ENCODE peak calls at places on chromosomes 3 and 15, in seven cellular contexts. One of them, this sample, is unnamed.

GRCh38 chr3:36227982-36228381 is 152.3 kb upstream of the STAC start:
- DNase-seq in non-pigmented ciliary epithelial cell: no peak
- DNase-seq in activated naive CD4-positive, alpha-beta T cell treated with anti-CD3 and anti-CD28 coated beads for 36 hours: no peak
- DNase-seq in sciatic nerve: no peak
- DNase-seq in tibial artery: no peak
- DNase-seq in colonic mucosa: no peak
- DNase-seq in RWPE2: no peak
- DNase-seq in this sample: no peak

GRCh38 chr3:177177670-177178295 is 19.5 kb downstream of the TBL1XR1 start:
- DNase-seq in non-pigmented ciliary epithelial cell: no peak
- DNase-seq in activated naive CD4-positive, alpha-beta T cell treated with anti-CD3 and anti-CD28 coated beads for 36 hours: no peak
- DNase-seq in sciatic nerve: no peak
- DNase-seq in tibial artery: no peak
- DNase-seq in colonic mucosa: peak; percentile 82
- DNase-seq in RWPE2: no peak
- DNase-seq in this sample: no peak

GRCh38 chr15:66233487-66234415 is 19.8 kb downstream of the MEGF11 start:
- DNase-seq in non-pigmented ciliary epithelial cell: no peak
- DNase-seq in activated naive CD4-positive, alpha-beta T cell treated with anti-CD3 and anti-CD28 coated beads for 36 hours: peak; percentile 42
- DNase-seq in sciatic nerve: no peak
- DNase-seq in tibial artery: no peak
- DNase-seq in colonic mucosa: no peak
- DNase-seq in RWPE2: no peak
- DNase-seq in this sample: peak; percentile 38

GRCh38 chr3:64190517-64191515 is 34.5 kb downstream of the PRICKLE2 start:
- DNase-seq in non-pigmented ciliary epithelial cell: peak; percentile 79
- DNase-seq in activated naive CD4-positive, alpha-beta T cell treated with anti-CD3 and anti-CD28 coated beads for 36 hours: no peak
- DNase-seq in sciatic nerve: no peak
- DNase-seq in tibial artery: no peak
- DNase-seq in colonic mucosa: no peak
- DNase-seq in RWPE2: no peak
- DNase-seq in this sample: no peak

GRCh38 chr3:7764091-7764490 is 737.5 kb upstream of the LMCD1 start:
- DNase-seq in non-pigmented ciliary epithelial cell: no peak
- DNase-seq in activated naive CD4-positive, alpha-beta T cell treated with anti-CD3 and anti-CD28 coated beads for 36 hours: no peak
- DNase-seq in sciatic nerve: no peak
- DNase-seq in tibial artery: no peak
- DNase-seq in colonic mucosa: no peak
- DNase-seq in RWPE2: no peak
- DNase-seq in this sample: no peak

GRCh38 chr15:97849183-97849582 is 111.3 kb upstream of the ARRDC4 start:
- DNase-seq in non-pigmented ciliary epithelial cell: no peak
- DNase-seq in activated naive CD4-positive, alpha-beta T cell treated with anti-CD3 and anti-CD28 coated beads for 36 hours: no peak
- DNase-seq in sciatic nerve: no peak
- DNase-seq in tibial artery: no peak
- DNase-seq in colonic mucosa: no peak
- DNase-seq in RWPE2: no peak
- DNase-seq in this sample: no peak

GRCh38 chr3:134251731-134252391 is 1.2 kb upstream of the RYK start:
- DNase-seq in non-pigmented ciliary epithelial cell: no peak
- DNase-seq in activated naive CD4-positive, alpha-beta T cell treated with anti-CD3 and anti-CD28 coated beads for 36 hours: no peak
- DNase-seq in sciatic nerve: no peak
- DNase-seq in tibial artery: peak; percentile 71
- DNase-seq in colonic mucosa: no peak
- DNase-seq in RWPE2: no peak
- DNase-seq in this sample: no peak

GRCh38 chr15:77107531-77108355 is 36.8 kb upstream of the TSPAN3 start:
- DNase-seq in non-pigmented ciliary epithelial cell: peak; percentile 15
- DNase-seq in activated naive CD4-positive, alpha-beta T cell treated with anti-CD3 and anti-CD28 coated beads for 36 hours: peak; percentile 71
- DNase-seq in sciatic nerve: peak; percentile 74
- DNase-seq in tibial artery: peak; percentile 80
- DNase-seq in colonic mucosa: peak; percentile 58
- DNase-seq in RWPE2: no peak
- DNase-seq in this sample: no peak